ENCODE peak calls at places on chromosomes 13 and 19, in seven cellular contexts. Q, V, Y, H, N, C and T are unnamed samples. For H3K27me3, the result is how much of the 10 kb centered on the place peaks cover.

GRCh38 chr13:106373989-106374572 is 161.4 kb downstream of the EFNB2 start:
- DNase-seq in Q (no peak), V (peak), Y (no peak), H (peak), N (no peak), C (no peak), T (no peak)

GRCh38 chr19:55256562-55257460 is 2.0 kb downstream of the PPP6R1 start:
- DNase-seq in Q (no peak), V (no peak), Y (no peak), H (no peak), N (peak), C (no peak), T (no peak)

GRCh38 chr13:84925443-84925842 is 873.8 kb downstream of the SLITRK6 start:
- DNase-seq in Q (no peak), V (no peak), Y (no peak), H (no peak), N (no peak), C (no peak), T (no peak)

GRCh38 chr13:29886446-29886845 is 36.0 kb upstream of the UBL3 start:
- DNase-seq in Q (no peak), V (no peak), Y (no peak), H (no peak), N (no peak), C (peak), T (no peak)

GRCh38 chr19:42114412-42114811 is 17.8 kb downstream of the POU2F2 start:
- DNase-seq in Q (no peak), V (no peak), Y (no peak), H (no peak), N (peak), C (no peak), T (no peak)

GRCh38 chr13:34672631-34673030 is 269.4 kb upstream of the NBEA start:
- DNase-seq in Q (no peak), V (no peak), Y (no peak), H (no peak), N (no peak), C (no peak), T (no peak)

GRCh38 chr19:10831980-10832658 is 3.9 kb downstream of the TMED1 start:
- DNase-seq in Q (no peak), V (no peak), Y (no peak), H (no peak), N (no peak), C (no peak), T (no peak)

GRCh38 chr19:18760440-18761383 is 30.4 kb downstream of the COMP start:
- DNase-seq in Q (no peak), V (no peak), Y (no peak), H (no peak), N (no peak), C (no peak), T (no peak)

GRCh38 chr13:30454991-30455390 is 10.7 kb downstream of the HMGB1 start:
- DNase-seq in Q (no peak), V (no peak), Y (no peak), H (no peak), N (no peak), C (no peak), T (no peak)

GRCh38 chr19:58477871-58478270 is 1.7 kb downstream of the ZNF446 start:
- DNase-seq in Q (no peak), V (no peak), Y (peak), H (no peak), N (no peak), C (no peak), T (no peak)

GRCh38 chr19:1672038-1672768 is 19.8 kb upstream of the TCF3 start:
- DNase-seq in Q (no peak), V (peak), Y (no peak), H (no peak), N (peak), C (peak), T (peak)

GRCh38 chr19:4067396-4068057 is 828 bp upstream of the ZBTB7A start:
- DNase-seq in Q (no peak), V (no peak), Y (no peak), H (peak), N (no peak), C (peak), T (no peak)

GRCh38 chr19:12603714-12604113 is 6.9 kb downstream of the ZNF490 start:
- DNase-seq in Q (no peak), V (no peak), Y (no peak), H (no peak), N (peak), C (peak), T (no peak)

GRCh38 chr13:50685491-50685890 is 158.0 kb downstream of the DLEU7 start:
- DNase-seq in Q (peak), V (no peak), Y (peak), H (peak), N (no peak), C (no peak), T (no peak)

GRCh38 chr19:39524495-39524894 is 8.2 kb downstream of the EID2B start:
- DNase-seq in Q (no peak), V (peak), Y (no peak), H (no peak), N (no peak), C (no peak), T (no peak)

GRCh38 chr13:43269037-43269476 is 245.7 kb downstream of the DNAJC15 start:
- DNase-seq in Q (no peak), V (peak), Y (no peak), H (peak), N (no peak), C (no peak), T (no peak)

GRCh38 chr19:41376998-41377365 is 649 bp downstream of the TMEM91 start:
- DNase-seq in Q (no peak), V (no peak), Y (no peak), H (no peak), N (no peak), C (no peak), T (no peak)

GRCh38 chr19:5686326-5686646 is 3.8 kb upstream of the RPL36 start:
- DNase-seq in Q (no peak), V (no peak), Y (no peak), H (no peak), N (no peak), C (no peak), T (no peak)

GRCh38 chr19:3852614-3853254 is 16.1 kb downstream of the ZFR2 start:
- DNase-seq in Q (no peak), V (no peak), Y (no peak), H (no peak), N (peak), C (peak), T (peak)

GRCh38 chr19:52269338-52270261 is at the start of gene ZNF766:
- DNase-seq in Q (peak), V (peak), Y (peak), H (peak), N (peak), C (peak), T (peak)

GRCh38 chr19:49741210-49741844 is 21.8 kb downstream of the TSKS start:
- DNase-seq in Q (no peak), V (no peak), Y (no peak), H (no peak), N (no peak), C (no peak), T (peak)

GRCh38 chr13:64423467-64423866 is 2806.7 kb downstream of the PCDH9 start:
- DNase-seq in Q (no peak), V (no peak), Y (no peak), H (no peak), N (no peak), C (no peak), T (no peak)

GRCh38 chr13:32515246-32515645 is 23.3 kb downstream of the N4BP2L2 start:
- DNase-seq in Q (no peak), V (no peak), Y (no peak), H (no peak), N (no peak), C (no peak), T (no peak)

GRCh38 chr19:35562336-35562735 is 1.1 kb downstream of the ATP4A start:
- DNase-seq in Q (no peak), V (no peak), Y (no peak), H (no peak), N (no peak), C (no peak), T (no peak)

GRCh38 chr19:44725251-44725650 is 23.3 kb upstream of the BCL3 start:
- DNase-seq in Q (no peak), V (peak), Y (no peak), H (peak), N (no peak), C (no peak), T (no peak)

GRCh38 chr19:18650468-18651001 is 13.7 kb downstream of the KLHL26 start:
- DNase-seq in Q (peak), V (no peak), Y (no peak), H (no peak), N (no peak), C (no peak), T (no peak)

GRCh38 chr19:35882074-35882832 is 13.9 kb downstream of the APLP1 start:
- DNase-seq in Q (peak), V (peak), Y (no peak), H (no peak), N (no peak), C (peak), T (no peak)

GRCh38 chr13:113538689-113539058 is 45.9 kb upstream of the TFDP1 start:
- DNase-seq in Q (no peak), V (no peak), Y (no peak), H (no peak), N (no peak), C (no peak), T (no peak)
- TF ChIP-seq CTCF in Q (no peak), V (no peak), Y (no peak), H (no peak), N (no peak), C (no peak), T (no peak)

GRCh38 chr13:23583491-23583890 is 13.3 kb downstream of the TNFRSF19 start:
- DNase-seq in Q (no peak), V (no peak), Y (no peak), H (no peak), N (no peak), C (no peak), T (no peak)
- H3K27me3 ChIP-seq in Q (under half), V (under half), Y (under half), H (under half), N (under half), C (under half), T (under half)

GRCh38 chr19:30521937-30522336 is 149.8 kb downstream of the ZNF536 start:
- DNase-seq in Q (no peak), V (no peak), Y (peak), H (no peak), N (no peak), C (no peak), T (no peak)

GRCh38 chr19:30523791-30524190 is 151.6 kb downstream of the ZNF536 start:
- DNase-seq in Q (no peak), V (no peak), Y (peak), H (no peak), N (no peak), C (no peak), T (no peak)

GRCh38 chr19:30519607-30520205 is 147.5 kb downstream of the ZNF536 start:
- DNase-seq in Q (no peak), V (no peak), Y (no peak), H (no peak), N (no peak), C (no peak), T (no peak)

GRCh38 chr19:30520735-30521479 is 148.7 kb downstream of the ZNF536 start:
- DNase-seq in Q (no peak), V (no peak), Y (peak), H (no peak), N (no peak), C (no peak), T (no peak)

GRCh38 chr19:30522359-30522758 is 150.2 kb downstream of the ZNF536 start:
- DNase-seq in Q (no peak), V (no peak), Y (no peak), H (no peak), N (no peak), C (no peak), T (no peak)
- TF ChIP-seq CTCF in Q (no peak), V (no peak), Y (no peak), H (no peak), N (no peak), C (no peak), T (no peak)

GRCh38 chr13:45744979-45745378 is 42.9 kb downstream of the CBY2 start:
- DNase-seq in Q (no peak), V (no peak), Y (no peak), H (no peak), N (no peak), C (no peak), T (no peak)

GRCh38 chr13:45747071-45747470 is 45.0 kb downstream of the CBY2 start:
- DNase-seq in Q (no peak), V (no peak), Y (no peak), H (no peak), N (no peak), C (no peak), T (peak)

GRCh38 chr13:45737571-45738002 is 35.5 kb downstream of the CBY2 start:
- DNase-seq in Q (no peak), V (no peak), Y (no peak), H (no peak), N (no peak), C (no peak), T (peak)

GRCh38 chr13:45742985-45743384 is 40.9 kb downstream of the CBY2 start:
- DNase-seq in Q (no peak), V (no peak), Y (no peak), H (no peak), N (no peak), C (no peak), T (no peak)
- H3K27me3 ChIP-seq in Q (under half), V (under half), Y (under half), H (under half), N (under half), C (under half), T (under half)

GRCh38 chr19:33767898-33768413 is 28.7 kb upstream of the KCTD15 start:
- DNase-seq in Q (no peak), V (peak), Y (no peak), H (no peak), N (no peak), C (peak), T (no peak)
- TF ChIP-seq CTCF in Q (no peak), V (peak), Y (no peak), H (no peak), N (no peak), C (no peak), T (no peak)